ENCODE peak calls at places on chromosomes 16 and 17, in eight cellular contexts. Q, K, J, H, U, P, G and Z are unnamed samples. For H3K27me3, the result is how much of the 10 kb centered on the place peaks cover.

GRCh38 chr16:87076950-87077749 is 240.0 kb downstream of the C16orf95 start:
- DNase-seq in Q (peak), K (peak), J (no peak), H (no peak), U (peak), P (peak), G (no peak), Z (peak)

GRCh38 chr17:22492331-22492730 is 800.0 kb downstream of the KCNJ18 start:
- DNase-seq in Q (no peak), K (no peak), J (no peak), H (no peak), U (no peak), P (no peak), G (no peak), Z (no peak)

GRCh38 chr17:3666516-3666915 is 1.9 kb downstream of the TAX1BP3 start:
- DNase-seq in Q (no peak), K (no peak), J (no peak), H (no peak), U (no peak), P (no peak), G (no peak), Z (peak)

GRCh38 chr17:27294689-27295630 is 1.0 kb downstream of the WSB1 start:
- DNase-seq in Q (peak), K (peak), J (peak), H (no peak), U (peak), P (peak), G (peak), Z (peak)

GRCh38 chr17:32772453-32773025 is 104.4 kb downstream of the MYO1D start:
- DNase-seq in Q (no peak), K (no peak), J (no peak), H (no peak), U (no peak), P (no peak), G (no peak), Z (peak)

GRCh38 chr16:66622863-66623262 is 18.4 kb downstream of the CMTM3 start:
- DNase-seq in Q (no peak), K (peak), J (no peak), H (no peak), U (no peak), P (no peak), G (no peak), Z (no peak)

GRCh38 chr17:6714315-6714874 is 1.2 kb upstream of the SLC13A5 start:
- DNase-seq in Q (no peak), K (no peak), J (no peak), H (no peak), U (no peak), P (no peak), G (no peak), Z (no peak)

GRCh38 chr16:55014022-55014421 is 83.4 kb downstream of the IRX5 start:
- DNase-seq in Q (no peak), K (no peak), J (no peak), H (no peak), U (no peak), P (no peak), G (no peak), Z (no peak)

GRCh38 chr16:2490190-2491105 is 15.5 kb downstream of the TBC1D24 start:
- DNase-seq in Q (no peak), K (no peak), J (no peak), H (no peak), U (no peak), P (no peak), G (no peak), Z (no peak)

GRCh38 chr17:38466346-38467315 is 38.4 kb downstream of the ARHGAP23 start:
- DNase-seq in Q (no peak), K (peak), J (no peak), H (peak), U (no peak), P (no peak), G (no peak), Z (no peak)

GRCh38 chr17:43316522-43317142 is 82.2 kb upstream of the ARL4D start:
- DNase-seq in Q (no peak), K (no peak), J (no peak), H (no peak), U (no peak), P (no peak), G (peak), Z (no peak)

GRCh38 chr16:79429276-79430128 is 171.0 kb downstream of the MAF start:
- DNase-seq in Q (no peak), K (no peak), J (no peak), H (no peak), U (no peak), P (no peak), G (no peak), Z (no peak)

GRCh38 chr17:27533874-27534815 is 77.9 kb downstream of the KSR1 start:
- DNase-seq in Q (no peak), K (peak), J (no peak), H (no peak), U (no peak), P (peak), G (no peak), Z (peak)

GRCh38 chr16:65658339-65659275 is 536.7 kb upstream of the CDH11 start:
- DNase-seq in Q (no peak), K (no peak), J (peak), H (no peak), U (peak), P (peak), G (no peak), Z (peak)

GRCh38 chr16:11025120-11025531 is 80.8 kb downstream of the CLEC16A start:
- DNase-seq in Q (no peak), K (no peak), J (no peak), H (no peak), U (no peak), P (no peak), G (no peak), Z (no peak)

GRCh38 chr17:81703747-81704654 is 834 bp downstream of the MRPL12 start:
- DNase-seq in Q (no peak), K (no peak), J (no peak), H (no peak), U (no peak), P (no peak), G (no peak), Z (no peak)

GRCh38 chr16:12728471-12728870 is 75.2 kb downstream of the CPPED1 start:
- DNase-seq in Q (no peak), K (peak), J (no peak), H (no peak), U (no peak), P (no peak), G (no peak), Z (no peak)

GRCh38 chr16:84780063-84780462 is 39.7 kb upstream of the CRISPLD2 start:
- DNase-seq in Q (no peak), K (no peak), J (no peak), H (no peak), U (no peak), P (no peak), G (no peak), Z (no peak)

GRCh38 chr17:62064029-62064790 is 868 bp downstream of the MED13 start:
- DNase-seq in Q (no peak), K (no peak), J (no peak), H (no peak), U (peak), P (no peak), G (no peak), Z (peak)

GRCh38 chr17:75832164-75832651 is 12.0 kb downstream of the UNC13D start:
- DNase-seq in Q (no peak), K (no peak), J (no peak), H (no peak), U (no peak), P (no peak), G (no peak), Z (peak)

GRCh38 chr16:69182730-69183416 is 4.1 kb upstream of the SNTB2 start:
- DNase-seq in Q (no peak), K (no peak), J (no peak), H (peak), U (no peak), P (no peak), G (no peak), Z (peak)

GRCh38 chr16:54936086-54936978 is 5.7 kb downstream of the IRX5 start:
- DNase-seq in Q (no peak), K (peak), J (no peak), H (peak), U (no peak), P (no peak), G (no peak), Z (no peak)

GRCh38 chr17:75565066-75565465 is 22.5 kb upstream of the MYO15B start:
- DNase-seq in Q (no peak), K (no peak), J (no peak), H (no peak), U (no peak), P (no peak), G (no peak), Z (peak)

GRCh38 chr17:40356906-40357861 is 7.4 kb downstream of the GJD3 start:
- DNase-seq in Q (no peak), K (peak), J (no peak), H (peak), U (no peak), P (no peak), G (no peak), Z (no peak)

GRCh38 chr17:7927596-7927995 is 2.1 kb downstream of the KCNAB3 start:
- DNase-seq in Q (no peak), K (no peak), J (no peak), H (no peak), U (no peak), P (no peak), G (no peak), Z (peak)
- H3K27me3 ChIP-seq in Q (under half), K (half or more), J (under half), H (under half), U (under half), P (under half), G (under half), Z (under half)

GRCh38 chr16:27318399-27319256 is 4.9 kb downstream of the IL4R start:
- DNase-seq in Q (no peak), K (no peak), J (peak), H (peak), U (no peak), P (no peak), G (peak), Z (peak)
- H3K4me3 ChIP-seq in Q (no peak), K (no peak), J (peak), H (peak), U (no peak), P (no peak), G (no peak), Z (no peak)

GRCh38 chr17:7717756-7718350 is 309 bp downstream of the DNAH2 start:
- DNase-seq in Q (no peak), K (no peak), J (no peak), H (no peak), U (no peak), P (no peak), G (no peak), Z (no peak)
- H3K27me3 ChIP-seq in Q (under half), K (under half), J (under half), H (half or more), U (under half), P (under half), G (under half), Z (under half)

DNA sequence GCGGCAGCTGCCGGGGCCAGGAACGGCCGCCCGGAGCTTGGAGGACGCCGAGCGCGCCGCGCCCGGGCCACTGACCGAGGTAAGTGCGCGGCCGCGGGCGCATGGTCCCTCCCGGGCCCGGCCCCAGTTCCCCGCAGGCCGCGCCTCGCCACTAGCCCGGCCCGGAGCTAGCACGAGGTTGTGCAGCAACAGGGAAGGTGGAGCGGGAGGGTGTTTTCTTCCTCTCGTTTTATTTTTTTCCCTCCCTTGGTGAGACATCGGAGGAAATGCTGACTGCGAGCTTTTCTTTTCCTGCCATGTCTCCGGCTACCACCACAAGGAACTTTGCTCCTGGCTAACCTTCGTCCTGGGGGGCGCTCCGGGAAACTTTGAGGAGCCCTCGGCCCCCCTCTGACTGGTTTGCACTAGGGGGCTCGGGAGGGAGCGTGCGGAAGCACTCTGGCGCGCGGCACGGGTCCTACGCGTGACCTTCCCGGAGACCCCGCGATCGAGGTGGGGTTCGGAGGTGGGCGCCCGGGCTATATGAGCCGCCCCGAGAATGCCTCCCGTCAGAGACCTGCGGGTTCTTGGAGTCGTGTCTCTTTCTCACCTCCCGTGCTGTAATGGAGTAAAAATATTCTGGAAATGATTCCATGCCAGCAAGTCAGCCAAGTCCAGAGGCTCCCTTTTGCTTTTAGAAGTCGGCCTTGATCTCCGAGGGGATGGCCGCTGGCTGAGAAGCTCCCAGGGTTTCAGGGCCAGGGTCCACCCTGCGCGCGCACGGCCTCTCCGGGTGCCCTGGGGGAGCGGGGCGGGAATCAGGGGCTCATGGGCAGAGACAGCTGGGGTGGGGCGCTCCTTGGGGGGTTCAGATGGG is 906 bp downstream of the KCNJ12 start:
- DNase-seq in Q (no peak), K (peak), J (no peak), H (peak), U (peak), P (no peak), G (no peak), Z (peak)
- H3K4me3 ChIP-seq in Q (no peak), K (peak), J (peak), H (peak), U (peak), P (no peak), G (peak), Z (no peak)

GRCh38 chr16:81717662-81718189 is 61.4 kb upstream of the PLCG2 start:
- DNase-seq in Q (no peak), K (no peak), J (no peak), H (no peak), U (peak), P (no peak), G (no peak), Z (no peak)

GRCh38 chr16:81714593-81714992 is 64.5 kb upstream of the PLCG2 start:
- DNase-seq in Q (no peak), K (peak), J (no peak), H (no peak), U (no peak), P (no peak), G (no peak), Z (no peak)

GRCh38 chr16:81715358-81716196 is 63.5 kb upstream of the PLCG2 start:
- DNase-seq in Q (no peak), K (no peak), J (no peak), H (no peak), U (no peak), P (no peak), G (no peak), Z (no peak)

GRCh38 chr16:81718637-81719036 is 60.5 kb upstream of the PLCG2 start:
- DNase-seq in Q (no peak), K (no peak), J (no peak), H (no peak), U (no peak), P (no peak), G (no peak), Z (no peak)

GRCh38 chr16:81716478-81717210 is 62.4 kb upstream of the PLCG2 start:
- DNase-seq in Q (no peak), K (no peak), J (no peak), H (no peak), U (no peak), P (no peak), G (no peak), Z (no peak)
- H3K27me3 ChIP-seq in Q (under half), K (under half), J (under half), H (under half), U (under half), P (under half), G (under half), Z (under half)

DNA sequence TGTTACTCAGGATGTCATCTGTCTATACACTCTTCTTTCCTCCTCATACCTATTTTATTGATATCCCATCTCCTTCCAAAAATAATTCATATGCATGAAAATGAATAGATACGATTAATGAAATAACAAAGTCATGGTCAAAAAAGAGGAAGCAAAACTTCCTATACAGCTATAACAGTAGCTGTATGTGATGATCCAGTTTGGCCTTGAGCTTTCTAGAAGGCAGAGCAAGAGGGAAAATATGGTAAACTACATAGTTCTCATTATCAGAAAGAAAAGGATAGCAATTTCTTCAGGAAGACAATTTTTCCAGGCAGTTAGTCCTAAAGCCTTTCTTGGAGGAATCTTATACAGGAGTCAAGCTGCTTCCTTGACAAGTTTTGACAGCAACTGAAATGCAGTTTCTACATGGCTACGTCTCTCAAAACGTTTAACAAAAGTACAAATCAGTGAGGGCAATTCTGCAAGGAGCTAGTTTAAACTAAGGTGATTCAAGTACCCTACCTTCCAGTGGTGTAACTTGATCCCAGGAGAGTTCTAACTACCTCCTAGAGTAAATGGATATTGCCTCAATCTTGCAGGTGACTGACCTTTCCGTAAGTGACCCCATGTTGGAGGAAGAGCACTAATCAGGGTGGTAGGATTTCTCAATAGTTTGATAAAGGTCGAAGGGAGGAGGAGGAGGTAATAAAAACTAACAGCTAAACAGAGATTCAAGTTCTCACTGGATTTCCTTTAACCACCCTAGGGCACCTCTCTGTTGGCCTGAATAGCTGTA is 1.0 kb downstream of the SPAG5 start:
- DNase-seq in Q (peak), K (no peak), J (no peak), H (no peak), U (no peak), P (no peak), G (no peak), Z (peak)
- H3K4me3 ChIP-seq in Q (peak), K (peak), J (peak), H (no peak), U (peak), P (peak), G (no peak), Z (peak)

DNA sequence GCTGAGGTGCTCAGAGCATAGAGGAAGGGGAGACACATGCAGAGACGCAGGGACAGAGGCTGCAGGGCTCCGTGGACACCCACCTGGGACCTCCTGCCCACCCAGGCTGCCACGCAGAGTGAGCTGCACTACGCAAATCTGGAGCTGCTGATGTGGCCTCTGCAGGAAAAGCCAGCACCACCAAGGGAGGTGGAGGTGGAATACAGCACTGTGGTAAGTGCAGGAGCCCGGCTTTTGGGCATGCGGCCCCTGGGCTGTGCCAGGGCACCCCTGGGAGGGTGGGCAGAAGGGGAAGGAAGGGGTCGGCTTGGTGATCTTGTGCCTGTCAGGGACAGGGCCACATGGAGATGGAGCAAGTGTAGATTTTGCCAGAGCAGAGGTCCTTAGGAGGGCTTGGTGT is 15.2 kb downstream of the CD300A start:
- DNase-seq in Q (no peak), K (peak), J (no peak), H (no peak), U (no peak), P (no peak), G (no peak), Z (no peak)
- H3K27me3 ChIP-seq in Q (under half), K (under half), J (under half), H (under half), U (under half), P (under half), G (under half), Z (under half)